ENCODE peak calls at places on chromosomes 11 and 22, in four cellular contexts. A is stimulated activated CD8-positive, alpha-beta memory T cell treated with anti-CD3 and anti-CD28 coated beads, Interleukin-4, amount 100 ng/mL, for 4 hours; F is H9; U is A549. Y is an unnamed sample.

GRCh38 chr11:123132881-123133280 is 62.2 kb downstream of the CLMP start:
- DNase-seq in A (no peak), F (no peak), U (no peak), Y (no peak)

GRCh38 chr11:43580735-43581369 is 99.7 kb upstream of the HSD17B12 start:
- DNase-seq in A (no peak), F (no peak), U (no peak), Y (peak)

GRCh38 chr22:50376064-50376747 is 33.1 kb downstream of the PPP6R2 start:
- DNase-seq in A (no peak), F (no peak), U (no peak), Y (no peak)

GRCh38 chr11:105878510-105878909 is 143.5 kb downstream of the MSANTD4 start:
- DNase-seq in A (no peak), F (no peak), U (no peak), Y (no peak)

GRCh38 chr11:121485221-121485620 is 32.5 kb upstream of the SORL1-AS1 start:
- DNase-seq in A (no peak), F (no peak), U (no peak), Y (no peak)

GRCh38 chr11:125070699-125071254 is 7.7 kb downstream of the SLC37A2 start:
- DNase-seq in A (no peak), F (no peak), U (no peak), Y (no peak)

GRCh38 chr11:2587976-2588748 is 111.6 kb downstream of the KCNQ1OT1 start:
- DNase-seq in A (no peak), F (no peak), U (no peak), Y (no peak)

GRCh38 chr11:75400110-75400865 is 970 bp downstream of the RPS3 start:
- DNase-seq in A (no peak), F (no peak), U (no peak), Y (no peak)

GRCh38 chr11:71323876-71324526 is 71.6 kb upstream of the SHANK2 start:
- DNase-seq in A (no peak), F (no peak), U (no peak), Y (no peak)

GRCh38 chr22:17140826-17141771 is 18.0 kb downstream of the HDHD5 start:
- DNase-seq in A (no peak), F (no peak), U (no peak), Y (no peak)

GRCh38 chr11:20137637-20138036 is 22.6 kb downstream of the DBX1 start:
- DNase-seq in A (no peak), F (no peak), U (no peak), Y (no peak)

GRCh38 chr11:12785901-12786300 is 111.7 kb downstream of the TEAD1 start:
- DNase-seq in A (no peak), F (no peak), U (no peak), Y (no peak)

GRCh38 chr11:27524155-27524554 is 17.6 kb upstream of the LIN7C start:
- DNase-seq in A (no peak), F (peak), U (peak), Y (no peak)

GRCh38 chr11:68751331-68751856 is at the start of gene TESMIN:
- DNase-seq in A (peak), F (peak), U (peak), Y (no peak)

GRCh38 chr11:35162795-35163194 is 23.8 kb downstream of the CD44 start:
- DNase-seq in A (no peak), F (no peak), U (no peak), Y (no peak)

GRCh38 chr11:94823127-94823732 is 55.1 kb downstream of the AMOTL1 start:
- DNase-seq in A (no peak), F (no peak), U (no peak), Y (no peak)

GRCh38 chr22:48445113-48445827 is 1382.4 kb downstream of the BRD1 start:
- DNase-seq in A (no peak), F (no peak), U (peak), Y (no peak)

GRCh38 chr11:68651208-68651984 is 32.9 kb upstream of the GAL start:
- DNase-seq in A (no peak), F (no peak), U (no peak), Y (no peak)

GRCh38 chr11:31636983-31637382 is 127.4 kb downstream of the ELP4 start:
- DNase-seq in A (no peak), F (no peak), U (no peak), Y (no peak)

GRCh38 chr22:27990879-27991278 is 71.8 kb upstream of the PITPNB start:
- DNase-seq in A (no peak), F (peak), U (peak), Y (no peak)

GRCh38 chr22:49392247-49392646 is 435.4 kb downstream of the BRD1 start:
- DNase-seq in A (no peak), F (no peak), U (no peak), Y (no peak)

GRCh38 chr22:21873619-21874018 is 6.2 kb upstream of the MAPK1 start:
- DNase-seq in A (no peak), F (no peak), U (no peak), Y (no peak)

GRCh38 chr11:72981067-72981466 is 161.1 kb downstream of the FCHSD2 start:
- DNase-seq in A (no peak), F (no peak), U (no peak), Y (no peak)

GRCh38 chr11:100681064-100681502 is 6.0 kb upstream of the ARHGAP42 start:
- DNase-seq in A (no peak), F (peak), U (peak), Y (no peak)

GRCh38 chr11:45805305-45806071 is 539 bp downstream of the SLC35C1 start:
- DNase-seq in A (no peak), F (peak), U (peak), Y (no peak)

GRCh38 chr11:122365545-122366380 is 249.7 kb upstream of the BLID start:
- DNase-seq in A (no peak), F (no peak), U (no peak), Y (no peak)

GRCh38 chr11:79082920-79083319 is 357.9 kb downstream of the TENM4 start:
- DNase-seq in A (no peak), F (no peak), U (no peak), Y (no peak)

GRCh38 chr11:9747816-9748215 is 83.9 kb downstream of the SWAP70 start:
- DNase-seq in A (no peak), F (no peak), U (no peak), Y (no peak)

GRCh38 chr22:48824673-48825651 is 1002.7 kb downstream of the BRD1 start:
- DNase-seq in A (no peak), F (no peak), U (no peak), Y (no peak)

GRCh38 chr11:63783925-63784592 is 15.5 kb upstream of the ZFTA start:
- DNase-seq in A (no peak), F (peak), U (no peak), Y (no peak)

GRCh38 chr22:29217827-29218757 is 12.4 kb downstream of the EMID1 start:
- DNase-seq in A (no peak), F (peak), U (no peak), Y (no peak)

Y was measured in cerebellar nuclear complex.